ENCODE peak calls at places on chromosome 7, in six cellular contexts. O, Z, J, T, L and N are unnamed samples.

GRCh38 chr7:132871419-132871818 is 210.5 kb downstream of the CHCHD3 start:
- DNase-seq in Z (no peak), O (no peak), T (no peak), L (no peak), J (no peak), N (no peak)

GRCh38 chr7:130903358-130903974 is 169.5 kb upstream of the KLF14 start:
- DNase-seq in O (no peak), T (no peak), Z (no peak), L (peak; percentile 42), J (no peak), N (no peak)

GRCh38 chr7:102991540-102992214 is 78.9 kb downstream of the LRRC17 start:
- DNase-seq in J (no peak), T (peak; percentile 97), O (no peak), Z (peak; percentile 45), L (peak; percentile 83), N (no peak)

GRCh38 chr7:87148332-87148955 is 3.8 kb upstream of the DMTF1 start:
- DNase-seq in Z (no peak), T (peak; percentile 38), J (no peak), L (no peak), O (no peak), N (no peak)

GRCh38 chr7:47625861-47626444 is 44.0 kb upstream of the TNS3 start:
- DNase-seq in J (no peak), T (no peak), Z (no peak), O (no peak), L (no peak), N (no peak)

GRCh38 chr7:4245135-4245865 is 436.8 kb upstream of the FOXK1 start:
- DNase-seq in Z (no peak), L (no peak), O (peak; percentile 78), J (no peak), T (no peak), N (peak; percentile 16)

GRCh38 chr7:55429835-55430499 is 64.8 kb downstream of the LANCL2 start:
- DNase-seq in J (no peak), O (no peak), L (no peak), T (no peak), Z (no peak), N (no peak)

GRCh38 chr7:94590526-94591162 is 65.3 kb downstream of the SGCE start:
- DNase-seq in Z (no peak), T (no peak), L (no peak), J (no peak), O (no peak), N (no peak)

GRCh38 chr7:98878365-98879197 is at the start of gene TRRAP:
- DNase-seq in T (peak; percentile 70), J (peak; percentile 91), L (peak; percentile 97), O (peak; percentile 93), Z (peak; percentile 70), N (peak; percentile 51)

GRCh38 chr7:114885836-114886235 is 36.1 kb upstream of the MDFIC start:
- DNase-seq in Z (no peak), T (no peak), L (no peak), J (no peak), O (no peak), N (no peak)

GRCh38 chr7:50792342-50793114 is 9.8 kb upstream of the GRB10 start:
- DNase-seq in J (peak; percentile 78), O (peak; percentile 86), L (peak; percentile 82), T (no peak), Z (peak; percentile 35), N (peak; percentile 72)

GRCh38 chr7:128921866-128922440 is 11.4 kb upstream of the KCP start:
- DNase-seq in Z (no peak), T (no peak), L (no peak), O (no peak), J (no peak), N (peak; percentile 35)

GRCh38 chr7:113085781-113086390 is 741 bp downstream of the GPR85 start:
- DNase-seq in J (no peak), O (no peak), Z (no peak), T (no peak), L (no peak), N (no peak)

DNA sequence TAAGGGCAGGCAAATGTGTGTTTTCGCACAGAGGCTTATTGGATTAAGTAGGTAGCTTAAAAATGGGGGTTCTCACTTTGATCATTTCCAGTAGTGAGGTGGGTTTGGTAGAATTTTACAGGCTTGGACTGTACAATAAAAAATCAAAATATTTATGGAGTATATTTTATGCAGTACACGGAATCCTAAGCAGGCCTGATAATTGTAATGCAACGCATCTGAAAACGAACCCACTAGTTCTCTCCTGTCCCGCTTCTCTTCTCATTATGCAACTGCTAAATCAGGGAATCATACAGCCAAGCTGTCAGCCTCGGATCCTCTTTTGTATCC is 377 bp upstream of the POLR1F start:
- DNase-seq in L (no peak), T (no peak), Z (no peak), O (no peak), J (no peak), N (no peak)
- TF ChIP-seq CTCF in L (no peak), T (peak; percentile 58), Z (no peak), O (no peak), J (no peak), N (no peak)

DNA sequence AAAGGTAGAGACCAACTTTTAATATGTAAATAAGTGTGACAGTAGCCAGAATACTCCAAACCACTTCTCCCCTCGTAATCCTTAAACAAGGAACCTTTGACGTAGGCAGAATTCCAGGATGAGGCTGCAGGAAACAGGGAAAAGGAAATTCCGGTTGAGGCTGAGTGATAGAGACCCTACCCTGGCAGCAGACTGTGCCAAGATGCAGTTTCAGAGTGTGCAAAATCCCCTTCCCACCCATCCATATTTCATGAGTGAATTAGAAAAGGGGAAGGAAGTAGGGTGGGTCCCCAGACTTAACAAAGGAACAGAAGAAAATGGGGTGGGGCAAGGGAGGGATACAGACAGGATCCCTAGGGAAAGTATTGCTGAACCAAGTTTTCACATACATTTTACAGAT is 143.0 kb downstream of the RAPGEF5 start:
- DNase-seq in T (no peak), Z (no peak), J (no peak), L (no peak), O (no peak), N (no peak)
- H3K27ac ChIP-seq in T (no peak overlapping the region), Z (no peak overlapping the region), J (peak overlapping the region; percentile 33), L (no peak overlapping the region), O (peak overlapping the region; percentile 11), N (peak overlapping the region; percentile 74)

DNA sequence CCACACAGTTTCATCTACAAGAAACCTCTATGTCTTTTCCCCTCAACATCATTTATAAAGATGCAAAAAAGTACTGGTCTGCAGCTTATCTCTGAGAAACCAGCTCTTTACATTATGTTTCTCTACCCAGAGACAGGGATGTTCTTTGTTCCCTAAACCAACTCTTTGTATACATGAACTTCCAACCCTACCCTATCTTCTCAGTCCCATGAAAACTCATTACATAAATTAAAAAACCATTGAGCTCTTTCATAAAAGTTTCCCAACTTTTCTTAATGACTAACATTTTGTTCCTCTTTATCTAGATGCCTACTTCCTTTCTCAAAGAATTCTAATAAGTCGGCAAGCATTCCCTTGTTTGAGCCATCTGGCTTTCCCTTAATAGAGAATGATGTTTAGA is 192.8 kb upstream of the AGK start:
- DNase-seq in L (no peak), J (no peak), Z (no peak), T (no peak), O (no peak), N (no peak)
- TF ChIP-seq CTCF in L (no peak), J (no peak), Z (no peak), T (no peak), O (no peak), N (no peak)

GRCh38 chr7:151409555-151410404 is at the start of gene WDR86:
- DNase-seq in J (peak; percentile 78), T (no peak), O (peak; percentile 77), Z (no peak), L (no peak), N (no peak)

GRCh38 chr7:151412318-151412717 is 2.5 kb upstream of the WDR86 start:
- DNase-seq in Z (no peak), J (no peak), L (no peak), O (no peak), T (no peak), N (no peak)

GRCh38 chr7:151411551-151411950 is 1.7 kb upstream of the WDR86 start:
- DNase-seq in L (no peak), J (no peak), Z (no peak), T (no peak), O (no peak), N (no peak)

GRCh38 chr7:151408839-151409554 is 841 bp downstream of the WDR86 start:
- DNase-seq in J (peak; percentile 81), T (no peak), O (peak; percentile 76), Z (no peak), L (no peak), N (no peak)

DNA sequence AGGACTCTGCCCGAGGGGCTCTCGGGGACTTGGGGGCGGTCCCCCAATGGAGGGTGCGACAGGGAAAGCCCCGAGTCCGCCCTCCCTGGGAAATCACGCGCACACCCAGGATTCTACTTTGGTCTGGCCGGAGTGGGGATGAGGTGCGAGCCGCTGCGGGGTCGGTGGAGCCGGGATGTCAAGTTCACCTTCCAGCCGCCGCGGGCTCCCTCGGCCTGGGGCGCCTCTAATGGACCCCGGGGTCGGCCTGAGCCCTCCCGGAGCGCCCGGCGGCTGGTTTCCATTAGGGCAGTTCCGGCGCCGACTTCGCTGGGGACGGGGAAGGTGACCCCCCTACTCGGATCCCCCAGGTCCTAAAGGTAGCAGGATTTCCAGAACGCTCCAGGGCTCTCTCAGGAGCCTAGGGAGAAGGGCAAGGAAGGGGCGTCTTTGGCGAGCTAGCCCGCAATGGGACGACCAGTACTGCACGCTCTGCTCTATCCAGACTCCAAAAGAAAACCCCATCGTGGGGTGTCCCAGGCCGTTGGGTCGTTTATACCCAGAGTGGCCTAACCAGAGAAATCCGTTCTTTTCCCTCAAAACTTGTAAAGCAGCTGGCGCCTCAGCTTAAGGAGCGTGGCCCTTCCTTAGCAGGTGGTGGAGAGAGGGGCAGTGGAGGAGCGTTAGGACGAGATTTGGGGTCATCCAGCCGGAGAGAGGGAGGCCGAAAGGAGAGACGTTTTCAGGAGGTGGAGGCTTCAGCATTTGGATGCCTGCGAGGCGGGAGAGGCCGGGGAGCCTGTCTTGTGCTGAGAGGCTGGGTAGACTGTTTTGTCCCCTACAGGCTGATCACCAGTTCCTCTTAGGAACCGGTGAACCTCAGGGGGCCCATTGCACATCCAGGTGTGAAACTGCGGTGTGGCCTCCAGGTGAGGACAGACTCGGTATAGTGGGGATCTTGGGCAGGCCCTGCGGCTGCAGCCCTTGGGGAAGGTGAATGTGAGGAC is 860 bp upstream of the WDR86 start:
- DNase-seq in Z (no peak), J (peak; percentile 84), L (no peak), T (no peak), O (peak; percentile 79), N (no peak)
- H3K27ac ChIP-seq in Z (no peak overlapping the region), J (no peak overlapping the region), L (no peak overlapping the region), T (no peak overlapping the region), O (no peak overlapping the region), N (no peak overlapping the region)